ENCODE peak calls at places on chromosomes 7 and 10, in four cellular contexts. H is A549, N is neuronal stem cell, O is sigmoid colon. B is an unnamed sample.

GRCh38 chr10:79479283-79479909 is 32.9 kb upstream of the EIF5AL1 start:
- DNase-seq in O (no peak), N (no peak), H (no peak), B (no peak)

GRCh38 chr10:85919358-85920022 is 447.1 kb downstream of the GRID1 start:
- DNase-seq in O (no peak), N (no peak), H (no peak), B (no peak)

GRCh38 chr10:5812283-5813090 is 747 bp downstream of the GDI2 start:
- DNase-seq in N (peak; percentile 54), O (peak; percentile 78), H (peak; percentile 27), B (peak; percentile 85)

GRCh38 chr7:78232806-78233205 is 434.2 kb downstream of the PHTF2 start:
- DNase-seq in H (no peak), O (no peak), N (no peak), B (no peak)

GRCh38 chr10:97714401-97715258 is 1.1 kb downstream of the MARVELD1 start:
- DNase-seq in O (peak; percentile 94), H (peak; percentile 53), N (no peak), B (peak; percentile 87)

GRCh38 chr7:22782616-22783232 is 39.9 kb downstream of the TOMM7 start:
- DNase-seq in N (peak; percentile 41), H (peak; percentile 65), O (peak; percentile 77), B (peak; percentile 86)

GRCh38 chr10:132624847-132625839 is 87.6 kb downstream of the INPP5A start:
- DNase-seq in O (peak; percentile 70), N (no peak), H (no peak), B (peak; percentile 81)

GRCh38 chr7:53596230-53596629 is 560.8 kb downstream of the POM121L12 start:
- DNase-seq in H (no peak), O (no peak), N (no peak), B (peak; percentile 14)

GRCh38 chr7:135801045-135801693 is 52.6 kb upstream of the FAM180A start:
- DNase-seq in N (peak; percentile 61), O (no peak), H (peak; percentile 73), B (peak; percentile 67)

GRCh38 chr7:3087243-3087642 is 43.6 kb upstream of the CARD11 start:
- DNase-seq in H (no peak), N (no peak), O (no peak), B (no peak)

GRCh38 chr10:126459878-126460481 is 71.7 kb upstream of the ADAM12 start:
- DNase-seq in H (peak; percentile 96), O (no peak), N (no peak), B (no peak)

GRCh38 chr7:22093936-22094335 is 148.2 kb upstream of the CDCA7L start:
- DNase-seq in H (no peak), O (no peak), N (no peak), B (no peak)

GRCh38 chr7:92415225-92415624 is 32.1 kb upstream of the GATAD1 start:
- DNase-seq in H (no peak), O (no peak), N (no peak), B (no peak)

GRCh38 chr10:131667561-131667960 is 233.2 kb upstream of the PPP2R2D start:
- DNase-seq in N (no peak), O (peak; percentile 39), H (no peak), B (no peak)

GRCh38 chr10:44569193-44570091 is 184.5 kb upstream of the CXCL12 start:
- DNase-seq in H (no peak), N (no peak), O (no peak), B (no peak)

GRCh38 chr7:81159402-81159801 is 240.6 kb upstream of the SEMA3C start:
- DNase-seq in O (no peak), H (peak; percentile 66), N (no peak), B (no peak)

GRCh38 chr7:43619213-43620012 is 36.5 kb downstream of the STK17A start:
- DNase-seq in H (no peak), O (no peak), N (no peak), B (no peak)

GRCh38 chr10:121527690-121528089 is 70.6 kb downstream of the FGFR2 start:
- DNase-seq in H (no peak), N (peak; percentile 37), O (peak; percentile 83), B (no peak)

GRCh38 chr10:114228156-114228555 is 10.9 kb upstream of the VWA2 start:
- DNase-seq in H (no peak), O (no peak), N (no peak), B (no peak)

GRCh38 chr10:61280303-61280702 is 172.9 kb downstream of the TMEM26 start:
- DNase-seq in O (no peak), H (peak; percentile 73), N (no peak), B (no peak)

GRCh38 chr10:44911081-44911540 is at the start of gene TMEM72:
- DNase-seq in H (no peak), N (no peak), O (no peak), B (peak; percentile 88)

GRCh38 chr7:157269341-157270059 is 67.3 kb upstream of the DNAJB6 start:
- DNase-seq in N (no peak), O (peak; percentile 52), H (no peak), B (no peak)

GRCh38 chr10:63376560-63377304 is 89.0 kb downstream of the JMJD1C start:
- DNase-seq in O (no peak), H (no peak), N (no peak), B (no peak)

GRCh38 chr7:4265056-4265455 is 417.0 kb upstream of the FOXK1 start:
- DNase-seq in O (no peak), N (no peak), H (no peak), B (peak; percentile 45)

GRCh38 chr10:103592186-103593021 is 98.9 kb downstream of the NEURL1 start:
- DNase-seq in O (no peak), H (peak; percentile 56), N (peak; percentile 51), B (peak; percentile 96)

GRCh38 chr10:6320320-6321010 is 117.7 kb downstream of the PFKFB3 start:
- DNase-seq in O (no peak), H (no peak), N (no peak), B (no peak)

GRCh38 chr7:97001221-97001620 is 4.1 kb upstream of the DLX6 start:
- DNase-seq in H (no peak), O (no peak), N (peak; percentile 9), B (peak; percentile 50)

GRCh38 chr10:132634241-132634946 is 96.8 kb downstream of the INPP5A start:
- DNase-seq in H (no peak), O (peak; percentile 58), N (no peak), B (peak; percentile 79)

GRCh38 chr7:110604885-110605284 is 486.0 kb upstream of the LRRN3 start:
- DNase-seq in N (no peak), H (no peak), O (no peak), B (no peak)

GRCh38 chr10:120508393-120508792 is 51.4 kb downstream of the PLPP4 start:
- DNase-seq in O (no peak), H (peak; percentile 13), N (no peak), B (no peak)

GRCh38 chr7:27586825-27587224 is 75.9 kb downstream of the HIBADH start:
- DNase-seq in N (no peak), H (no peak), O (no peak), B (peak; percentile 10)
- H3K4me3 ChIP-seq in N (no peak overlapping the region), H (no peak overlapping the region), O (no peak overlapping the region), B (no peak overlapping the region)

GRCh38 chr10:30818854-30819253 is 189.3 kb upstream of the LYZL2 start:
- DNase-seq in N (no peak), H (no peak), O (peak; percentile 72), B (no peak)

GRCh38 chr10:30818010-30818660 is 188.6 kb upstream of the LYZL2 start:
- DNase-seq in H (no peak), N (no peak), O (peak; percentile 78), B (no peak)

GRCh38 chr10:30820282-30820991 is 190.9 kb upstream of the LYZL2 start:
- DNase-seq in N (no peak), H (no peak), O (peak; percentile 41), B (no peak)

GRCh38 chr10:30821269-30821993 is 191.9 kb upstream of the LYZL2 start:
- DNase-seq in H (no peak), N (no peak), O (no peak), B (no peak)

GRCh38 chr10:30819306-30820190 is 190.0 kb upstream of the LYZL2 start:
- DNase-seq in N (no peak), H (no peak), O (peak; percentile 65), B (no peak)
- H3K4me3 ChIP-seq in N (no peak overlapping the region), H (no peak overlapping the region), O (peak overlapping the region; percentile 37), B (no peak overlapping the region)

GRCh38 chr10:99329238-99329890 is at the start of gene CNNM1:
- DNase-seq in N (peak; percentile 20), O (peak; percentile 74), H (peak; percentile 77), B (peak; percentile 78)

GRCh38 chr10:99331207-99331803 is 2.1 kb downstream of the CNNM1 start:
- DNase-seq in N (no peak), H (peak; percentile 39), O (no peak), B (no peak)

GRCh38 chr10:99330675-99330924 is 1.4 kb downstream of the CNNM1 start:
- DNase-seq in N (no peak), O (no peak), H (no peak), B (no peak)

GRCh38 chr10:99328579-99329237 is 448 bp upstream of the CNNM1 start:
- DNase-seq in H (peak; percentile 81), N (no peak), O (peak; percentile 67), B (no peak)

GRCh38 chr10:99329891-99330674 is 927 bp downstream of the CNNM1 start:
- DNase-seq in N (peak; percentile 11), O (peak; percentile 69), H (peak; percentile 45), B (peak; percentile 78)
- H3K4me3 ChIP-seq in N (peak overlapping the region; percentile 79), O (peak overlapping the region; percentile 77), H (peak overlapping the region; percentile 84), B (peak overlapping the region; percentile 47)

DNA sequence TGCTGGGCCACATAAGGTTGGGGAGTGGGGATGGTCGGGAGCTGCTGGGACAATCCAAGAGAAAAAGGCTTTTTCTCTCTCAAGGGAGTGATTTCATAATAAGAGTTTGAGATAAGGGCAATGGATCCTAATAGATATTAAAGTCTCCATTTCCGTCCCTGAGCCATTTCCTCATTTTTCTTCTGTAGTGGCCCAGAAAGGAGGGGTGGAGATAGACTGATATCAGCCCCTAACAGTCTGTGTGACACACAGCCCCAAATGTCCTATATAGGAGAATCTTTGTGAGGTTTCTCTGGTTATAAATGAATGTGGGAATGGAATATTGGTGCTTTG is 35.2 kb downstream of the PRSS2 start:
- DNase-seq in O (no peak), N (no peak), H (no peak), B (no peak)
- H3K4me3 ChIP-seq in O (no peak overlapping the region), N (no peak overlapping the region), H (no peak overlapping the region), B (no peak overlapping the region)

GRCh38 chr7:16770657-16771329 is 17.2 kb downstream of the TSPAN13 start:
- DNase-seq in N (no peak), O (no peak), H (no peak), B (no peak)
- H3K4me3 ChIP-seq in N (no peak overlapping the region), O (no peak overlapping the region), H (no peak overlapping the region), B (no peak overlapping the region)

GRCh38 chr10:100020883-100021248 is 11.1 kb upstream of the DNMBP start:
- DNase-seq in H (no peak), O (no peak), N (no peak), B (peak; percentile 47)
- H3K4me3 ChIP-seq in H (no peak overlapping the region), O (no peak overlapping the region), N (no peak overlapping the region), B (no peak overlapping the region)

GRCh38 chr10:106815427-106816043 is 349.0 kb downstream of the SORCS1 start:
- DNase-seq in N (no peak), H (no peak), O (no peak), B (no peak)

GRCh38 chr10:106819490-106819889 is 345.0 kb downstream of the SORCS1 start:
- DNase-seq in N (no peak), O (no peak), H (no peak), B (no peak)

GRCh38 chr10:106816318-106817085 is 348.0 kb downstream of the SORCS1 start:
- DNase-seq in N (peak; percentile 79), H (no peak), O (no peak), B (no peak)
- H3K4me3 ChIP-seq in N (no peak overlapping the region), H (no peak overlapping the region), O (no peak overlapping the region), B (no peak overlapping the region)

B was measured in H7.